ENCODE peak calls at places on chromosomes 3 and 15, in eight cellular contexts. One of them, this sample, is unnamed.

GRCh38 chr3:140093742-140094141 is 158.8 kb downstream of the CLSTN2 start:
- DNase-seq in NCI-H774: peak; percentile 14
- DNase-seq in kidney tubule cell: peak; percentile 88
- DNase-seq in GM13977: no peak
- DNase-seq in effector CD8-positive, alpha-beta T cell: no peak
- DNase-seq in stimulated activated naive CD4-positive, alpha-beta T cell: no peak
- DNase-seq in stimulated activated CD4-positive, alpha-beta T cell treated with anti-CD3 and anti-CD28 coated beads, Interleukin-12 subunit alpha, Interleukin-12 subunit beta, amount 100 ng/mL, for 4 hours: no peak
- DNase-seq in endothelial cell: no peak
- DNase-seq in this sample: peak; percentile 80

GRCh38 chr3:12911881-12912415 is 70.6 kb upstream of the RPL32 start:
- DNase-seq in NCI-H774: no peak
- DNase-seq in kidney tubule cell: no peak
- DNase-seq in GM13977: no peak
- DNase-seq in effector CD8-positive, alpha-beta T cell: no peak
- DNase-seq in stimulated activated naive CD4-positive, alpha-beta T cell: no peak
- DNase-seq in stimulated activated CD4-positive, alpha-beta T cell treated with anti-CD3 and anti-CD28 coated beads, Interleukin-12 subunit alpha, Interleukin-12 subunit beta, amount 100 ng/mL, for 4 hours: no peak
- DNase-seq in endothelial cell: no peak
- DNase-seq in this sample: no peak

GRCh38 chr3:52122491-52122890 is 31.7 kb downstream of the POC1A start:
- DNase-seq in NCI-H774: no peak
- DNase-seq in kidney tubule cell: no peak
- DNase-seq in GM13977: no peak
- DNase-seq in effector CD8-positive, alpha-beta T cell: no peak
- DNase-seq in stimulated activated naive CD4-positive, alpha-beta T cell: no peak
- DNase-seq in stimulated activated CD4-positive, alpha-beta T cell treated with anti-CD3 and anti-CD28 coated beads, Interleukin-12 subunit alpha, Interleukin-12 subunit beta, amount 100 ng/mL, for 4 hours: no peak
- DNase-seq in endothelial cell: no peak
- DNase-seq in this sample: no peak

GRCh38 chr3:133733226-133733625 is 13.0 kb upstream of the TF start:
- DNase-seq in NCI-H774: no peak
- DNase-seq in kidney tubule cell: no peak
- DNase-seq in GM13977: no peak
- DNase-seq in effector CD8-positive, alpha-beta T cell: no peak
- DNase-seq in stimulated activated naive CD4-positive, alpha-beta T cell: no peak
- DNase-seq in stimulated activated CD4-positive, alpha-beta T cell treated with anti-CD3 and anti-CD28 coated beads, Interleukin-12 subunit alpha, Interleukin-12 subunit beta, amount 100 ng/mL, for 4 hours: no peak
- DNase-seq in endothelial cell: no peak
- DNase-seq in this sample: no peak

GRCh38 chr3:54772707-54773106 is 155.2 kb downstream of the LRTM1 start:
- DNase-seq in NCI-H774: no peak
- DNase-seq in kidney tubule cell: no peak
- DNase-seq in GM13977: no peak
- DNase-seq in effector CD8-positive, alpha-beta T cell: no peak
- DNase-seq in stimulated activated naive CD4-positive, alpha-beta T cell: no peak
- DNase-seq in stimulated activated CD4-positive, alpha-beta T cell treated with anti-CD3 and anti-CD28 coated beads, Interleukin-12 subunit alpha, Interleukin-12 subunit beta, amount 100 ng/mL, for 4 hours: no peak
- DNase-seq in endothelial cell: no peak
- DNase-seq in this sample: no peak

GRCh38 chr3:171704814-171705213 is 105.5 kb downstream of the PLD1 start:
- DNase-seq in NCI-H774: no peak
- DNase-seq in kidney tubule cell: no peak
- DNase-seq in GM13977: no peak
- DNase-seq in effector CD8-positive, alpha-beta T cell: no peak
- DNase-seq in stimulated activated naive CD4-positive, alpha-beta T cell: no peak
- DNase-seq in stimulated activated CD4-positive, alpha-beta T cell treated with anti-CD3 and anti-CD28 coated beads, Interleukin-12 subunit alpha, Interleukin-12 subunit beta, amount 100 ng/mL, for 4 hours: no peak
- DNase-seq in endothelial cell: no peak
- DNase-seq in this sample: no peak

GRCh38 chr3:12486916-12487315 is 2.6 kb downstream of the TSEN2 start:
- DNase-seq in NCI-H774: no peak
- DNase-seq in kidney tubule cell: no peak
- DNase-seq in GM13977: no peak
- DNase-seq in effector CD8-positive, alpha-beta T cell: no peak
- DNase-seq in stimulated activated naive CD4-positive, alpha-beta T cell: no peak
- DNase-seq in stimulated activated CD4-positive, alpha-beta T cell treated with anti-CD3 and anti-CD28 coated beads, Interleukin-12 subunit alpha, Interleukin-12 subunit beta, amount 100 ng/mL, for 4 hours: no peak
- DNase-seq in endothelial cell: no peak
- DNase-seq in this sample: no peak

GRCh38 chr15:90184119-90184785 is 16.9 kb upstream of the SEMA4B start:
- DNase-seq in NCI-H774: peak; percentile 67
- DNase-seq in kidney tubule cell: peak; percentile 88
- DNase-seq in GM13977: peak; percentile 73
- DNase-seq in effector CD8-positive, alpha-beta T cell: no peak
- DNase-seq in stimulated activated naive CD4-positive, alpha-beta T cell: no peak
- DNase-seq in stimulated activated CD4-positive, alpha-beta T cell treated with anti-CD3 and anti-CD28 coated beads, Interleukin-12 subunit alpha, Interleukin-12 subunit beta, amount 100 ng/mL, for 4 hours: peak; percentile 13
- DNase-seq in endothelial cell: no peak
- DNase-seq in this sample: peak; percentile 89

GRCh38 chr3:171028025-171028778 is 1.7 kb upstream of the SLC2A2 start:
- DNase-seq in NCI-H774: no peak
- DNase-seq in kidney tubule cell: peak; percentile 90
- DNase-seq in GM13977: peak; percentile 13
- DNase-seq in effector CD8-positive, alpha-beta T cell: no peak
- DNase-seq in stimulated activated naive CD4-positive, alpha-beta T cell: no peak
- DNase-seq in stimulated activated CD4-positive, alpha-beta T cell treated with anti-CD3 and anti-CD28 coated beads, Interleukin-12 subunit alpha, Interleukin-12 subunit beta, amount 100 ng/mL, for 4 hours: peak; percentile 15
- DNase-seq in endothelial cell: peak; percentile 59
- DNase-seq in this sample: peak; percentile 29

GRCh38 chr3:162721736-162722135 is 1225.1 kb downstream of the OTOL1 start:
- DNase-seq in NCI-H774: no peak
- DNase-seq in kidney tubule cell: peak; percentile 53
- DNase-seq in GM13977: no peak
- DNase-seq in effector CD8-positive, alpha-beta T cell: no peak
- DNase-seq in stimulated activated naive CD4-positive, alpha-beta T cell: no peak
- DNase-seq in stimulated activated CD4-positive, alpha-beta T cell treated with anti-CD3 and anti-CD28 coated beads, Interleukin-12 subunit alpha, Interleukin-12 subunit beta, amount 100 ng/mL, for 4 hours: no peak
- DNase-seq in endothelial cell: no peak
- DNase-seq in this sample: no peak

GRCh38 chr3:9914559-9915251 is 2.2 kb upstream of the IL17RC start:
- DNase-seq in NCI-H774: no peak
- DNase-seq in kidney tubule cell: no peak
- DNase-seq in GM13977: peak; percentile 49
- DNase-seq in effector CD8-positive, alpha-beta T cell: no peak
- DNase-seq in stimulated activated naive CD4-positive, alpha-beta T cell: no peak
- DNase-seq in stimulated activated CD4-positive, alpha-beta T cell treated with anti-CD3 and anti-CD28 coated beads, Interleukin-12 subunit alpha, Interleukin-12 subunit beta, amount 100 ng/mL, for 4 hours: no peak
- DNase-seq in endothelial cell: no peak
- DNase-seq in this sample: peak; percentile 28

GRCh38 chr3:99577160-99577559 is 61.2 kb upstream of the COL8A1 start:
- DNase-seq in NCI-H774: no peak
- DNase-seq in kidney tubule cell: no peak
- DNase-seq in GM13977: no peak
- DNase-seq in effector CD8-positive, alpha-beta T cell: no peak
- DNase-seq in stimulated activated naive CD4-positive, alpha-beta T cell: no peak
- DNase-seq in stimulated activated CD4-positive, alpha-beta T cell treated with anti-CD3 and anti-CD28 coated beads, Interleukin-12 subunit alpha, Interleukin-12 subunit beta, amount 100 ng/mL, for 4 hours: no peak
- DNase-seq in endothelial cell: no peak
- DNase-seq in this sample: no peak

GRCh38 chr3:108319428-108320053 is 23.2 kb downstream of the HHLA2 start:
- DNase-seq in NCI-H774: no peak
- DNase-seq in kidney tubule cell: no peak
- DNase-seq in GM13977: no peak
- DNase-seq in effector CD8-positive, alpha-beta T cell: no peak
- DNase-seq in stimulated activated naive CD4-positive, alpha-beta T cell: no peak
- DNase-seq in stimulated activated CD4-positive, alpha-beta T cell treated with anti-CD3 and anti-CD28 coated beads, Interleukin-12 subunit alpha, Interleukin-12 subunit beta, amount 100 ng/mL, for 4 hours: no peak
- DNase-seq in endothelial cell: no peak
- DNase-seq in this sample: no peak